ENCODE peak calls at places on chromosomes 1 and 21, in four cellular contexts. One of them, this sample, is unnamed.

GRCh38 chr21:46220275-46220810 is 8.2 kb downstream of the LSS start:
- DNase-seq in K562: no peak
- DNase-seq in GM12878: no peak
- DNase-seq in H1: no peak
- DNase-seq in this sample: no peak

GRCh38 chr1:150971583-150972416 is 2.8 kb downstream of the CERS2 start:
- DNase-seq in GM12878: no peak
- DNase-seq in K562: no peak
- DNase-seq in H1: peak; percentile 57
- DNase-seq in this sample: no peak

GRCh38 chr1:114342376-114342775 is 168.6 kb downstream of the TRIM33 start:
- DNase-seq in H1: peak; percentile 20
- DNase-seq in K562: no peak
- DNase-seq in GM12878: no peak
- DNase-seq in this sample: no peak

GRCh38 chr21:28674807-28675206 is 317.9 kb downstream of the LTN1 start:
- DNase-seq in GM12878: no peak
- DNase-seq in K562: no peak
- DNase-seq in H1: no peak
- DNase-seq in this sample: no peak

GRCh38 chr1:207393610-207394009 is 60.5 kb upstream of the CR2 start:
- DNase-seq in H1: no peak
- DNase-seq in K562: no peak
- DNase-seq in GM12878: no peak
- DNase-seq in this sample: peak; percentile 53

GRCh38 chr21:45319461-45320211 is 31.9 kb upstream of the POFUT2 start:
- DNase-seq in K562: no peak
- DNase-seq in GM12878: no peak
- DNase-seq in H1: no peak
- DNase-seq in this sample: no peak

GRCh38 chr1:117928881-117929339 is 511 bp downstream of the GDAP2 start:
- DNase-seq in K562: peak; percentile 60
- DNase-seq in GM12878: no peak
- DNase-seq in H1: peak; percentile 57
- DNase-seq in this sample: peak; percentile 39

GRCh38 chr1:241627453-241628329 is 12.5 kb downstream of the CHML start:
- DNase-seq in GM12878: peak; percentile 35
- DNase-seq in H1: no peak
- DNase-seq in K562: peak; percentile 47
- DNase-seq in this sample: peak; percentile 47

GRCh38 chr1:161706116-161706482 is 930 bp upstream of the FCRLA start:
- DNase-seq in H1: no peak
- DNase-seq in GM12878: no peak
- DNase-seq in K562: no peak
- DNase-seq in this sample: no peak

GRCh38 chr21:15003463-15004135 is 61.2 kb downstream of the NRIP1 start:
- DNase-seq in K562: no peak
- DNase-seq in H1: no peak
- DNase-seq in GM12878: no peak
- DNase-seq in this sample: no peak

GRCh38 chr1:2242814-2243725 is 15.0 kb downstream of the SKI start:
- DNase-seq in GM12878: no peak
- DNase-seq in H1: no peak
- DNase-seq in K562: no peak
- DNase-seq in this sample: no peak

GRCh38 chr1:30645807-30646206 is 77.6 kb downstream of the MATN1 start:
- DNase-seq in K562: no peak
- DNase-seq in GM12878: no peak
- DNase-seq in H1: no peak
- DNase-seq in this sample: peak; percentile 43

GRCh38 chr21:35071347-35071746 is 22.2 kb upstream of the RUNX1 start:
- DNase-seq in GM12878: no peak
- DNase-seq in H1: no peak
- DNase-seq in K562: no peak
- DNase-seq in this sample: no peak

GRCh38 chr1:19169642-19170041 is 40.4 kb downstream of the UBR4 start:
- DNase-seq in K562: no peak
- DNase-seq in GM12878: peak; percentile 55
- DNase-seq in H1: no peak
- DNase-seq in this sample: no peak

DNA sequence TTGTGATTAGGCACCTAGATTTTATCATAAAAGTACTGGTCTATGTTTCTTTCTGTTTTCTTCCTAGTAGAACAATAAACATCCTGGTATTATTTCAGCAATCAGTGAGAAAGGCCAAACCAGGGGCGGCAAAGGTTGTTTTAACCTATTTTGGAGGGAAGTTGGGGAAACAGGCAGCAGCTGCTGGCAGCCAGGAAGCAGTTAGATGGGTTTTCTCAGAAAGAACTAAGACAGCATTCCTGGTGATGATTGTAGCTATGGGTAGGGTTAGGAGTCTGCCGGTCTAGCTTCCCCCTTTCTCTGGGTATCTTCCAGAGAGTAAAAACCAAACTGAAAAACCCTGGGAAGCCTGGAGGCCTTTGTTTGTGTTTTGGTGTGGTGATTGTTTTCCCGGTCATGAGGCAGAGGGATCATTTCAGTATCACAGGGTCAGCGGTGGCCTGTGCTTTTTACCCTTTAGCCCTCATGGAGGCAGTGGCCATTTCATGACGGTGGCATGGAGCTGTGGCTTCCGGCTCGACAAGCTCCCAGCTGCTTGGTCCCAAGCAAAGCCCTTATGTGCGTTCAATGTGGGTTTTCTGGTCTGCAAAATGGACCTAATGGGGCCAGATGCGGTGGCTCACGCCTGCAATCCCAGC is 19.6 kb upstream of the TNFRSF1B start:
- DNase-seq in K562: no peak
- DNase-seq in H1: no peak
- DNase-seq in GM12878: no peak
- DNase-seq in this sample: no peak
- H3K4me1 ChIP-seq in K562: peaks cover 51% of the 10 kb centered on the region
- H3K4me1 ChIP-seq in H1: peaks cover 5% of the 10 kb centered on the region
- H3K4me1 ChIP-seq in GM12878: peaks cover 85% of the 10 kb centered on the region
- H3K4me1 ChIP-seq in this sample: peaks cover 30% of the 10 kb centered on the region

DNA sequence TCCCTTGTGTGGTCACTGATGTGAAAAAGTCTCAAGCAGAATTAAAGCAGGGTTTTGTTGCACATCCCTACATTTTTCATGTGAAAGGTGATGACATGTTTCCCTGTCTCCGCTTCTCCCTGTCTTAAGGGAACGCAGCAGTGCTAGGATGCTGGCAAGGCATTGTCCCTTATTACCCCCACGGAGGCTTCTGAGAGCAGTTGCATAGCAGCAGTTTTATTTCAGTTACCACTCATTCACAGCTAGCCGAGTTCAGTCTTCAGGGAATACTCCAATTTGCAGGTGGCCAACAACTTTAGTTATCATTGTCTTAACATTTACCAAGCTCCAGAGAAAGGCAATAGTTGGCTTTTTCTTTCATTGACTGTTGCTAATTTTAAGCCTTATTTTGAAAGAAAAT is 89.1 kb downstream of the CLEC20A start:
- DNase-seq in GM12878: no peak
- DNase-seq in H1: no peak
- DNase-seq in K562: no peak
- DNase-seq in this sample: no peak
- TF ChIP-seq EGR1 in GM12878: no peak
- TF ChIP-seq EGR1 in H1: no peak
- TF ChIP-seq EGR1 in K562: no peak
- TF ChIP-seq EGR1 in this sample: no peak

GRCh38 chr1:203627819-203628184 is 1.2 kb downstream of the ATP2B4 start:
- DNase-seq in K562: no peak
- DNase-seq in GM12878: no peak
- DNase-seq in H1: no peak
- DNase-seq in this sample: no peak
- H3K4me1 ChIP-seq in K562: peaks cover 50% of the 10 kb centered on the region
- H3K4me1 ChIP-seq in GM12878: peaks cover 28% of the 10 kb centered on the region
- H3K4me1 ChIP-seq in H1: peaks cover 25% of the 10 kb centered on the region
- H3K4me1 ChIP-seq in this sample: peaks cover 5% of the 10 kb centered on the region

GRCh38 chr1:40030528-40031135 is 9.9 kb upstream of the CAP1 start:
- DNase-seq in GM12878: no peak
- DNase-seq in H1: no peak
- DNase-seq in K562: no peak
- DNase-seq in this sample: no peak
- TF ChIP-seq EGR1 in GM12878: no peak
- TF ChIP-seq EGR1 in H1: no peak
- TF ChIP-seq EGR1 in K562: no peak
- TF ChIP-seq EGR1 in this sample: no peak

GRCh38 chr1:206040328-206040727 is 12.6 kb upstream of the RHEX start:
- DNase-seq in GM12878: no peak
- DNase-seq in K562: no peak
- DNase-seq in H1: peak; percentile 32
- DNase-seq in this sample: no peak
- H3K4me1 ChIP-seq in GM12878: peaks cover 49% of the 10 kb centered on the region
- H3K4me1 ChIP-seq in K562: no peaks in the 10 kb centered on the region
- H3K4me1 ChIP-seq in H1: peaks cover 9% of the 10 kb centered on the region
- H3K4me1 ChIP-seq in this sample: no peaks in the 10 kb centered on the region

GRCh38 chr1:216944864-216945505 is 221.8 kb upstream of the ESRRG start:
- DNase-seq in GM12878: no peak
- DNase-seq in K562: no peak
- DNase-seq in H1: no peak
- DNase-seq in this sample: no peak

DNA sequence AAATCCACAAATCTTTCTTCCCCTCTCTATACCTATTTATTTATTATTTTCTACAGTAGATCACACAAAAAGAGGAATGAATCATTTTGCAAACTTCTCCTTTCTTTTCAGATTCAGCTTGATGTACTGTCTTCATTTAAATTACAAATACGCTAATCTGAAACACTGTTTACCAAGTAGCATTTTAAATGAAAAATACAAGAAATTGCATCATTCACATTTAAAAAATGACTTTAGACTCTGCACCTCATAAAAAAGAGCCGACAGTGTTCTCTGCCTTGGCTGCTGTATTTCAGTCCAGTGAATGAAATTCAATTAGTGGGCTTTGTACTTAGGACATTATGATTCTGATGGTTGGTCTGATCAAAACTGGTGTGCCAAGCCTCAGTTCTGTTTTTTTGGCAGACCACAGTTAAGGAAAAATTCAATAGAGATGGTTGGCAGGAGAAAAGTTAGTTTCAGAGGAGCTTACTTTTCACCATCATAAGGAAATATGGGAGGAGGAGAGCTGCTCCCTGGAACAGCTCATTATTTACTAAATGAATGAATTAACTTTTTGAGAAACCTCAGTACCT is 222.4 kb upstream of the ESRRG start:
- DNase-seq in GM12878: no peak
- DNase-seq in H1: no peak
- DNase-seq in K562: no peak
- DNase-seq in this sample: no peak
- TF ChIP-seq EGR1 in GM12878: no peak
- TF ChIP-seq EGR1 in H1: no peak
- TF ChIP-seq EGR1 in K562: no peak
- TF ChIP-seq EGR1 in this sample: no peak

GRCh38 chr1:59427784-59428183 is 130.9 kb downstream of the FGGY start:
- DNase-seq in K562: no peak
- DNase-seq in H1: no peak
- DNase-seq in GM12878: no peak
- DNase-seq in this sample: no peak
- H3K4me1 ChIP-seq in K562: no peaks in the 10 kb centered on the region
- H3K4me1 ChIP-seq in H1: no peaks in the 10 kb centered on the region
- H3K4me1 ChIP-seq in GM12878: peaks cover 10% of the 10 kb centered on the region
- H3K4me1 ChIP-seq in this sample: peaks cover 11% of the 10 kb centered on the region

GRCh38 chr1:67830226-67830625 is 3.0 kb downstream of the GNG12 start:
- DNase-seq in H1: no peak
- DNase-seq in GM12878: no peak
- DNase-seq in K562: no peak
- DNase-seq in this sample: no peak

GRCh38 chr1:67831850-67832513 is 1.3 kb downstream of the GNG12 start:
- DNase-seq in K562: peak; percentile 42
- DNase-seq in H1: no peak
- DNase-seq in GM12878: no peak
- DNase-seq in this sample: peak; percentile 40

GRCh38 chr1:67832737-67833594 is at the start of gene GNG12:
- DNase-seq in H1: peak; percentile 88
- DNase-seq in K562: peak; percentile 68
- DNase-seq in GM12878: no peak
- DNase-seq in this sample: peak; percentile 51

GRCh38 chr1:67833595-67833926 is 294 bp upstream of the GNG12 start:
- DNase-seq in H1: no peak
- DNase-seq in GM12878: no peak
- DNase-seq in K562: no peak
- DNase-seq in this sample: no peak

DNA sequence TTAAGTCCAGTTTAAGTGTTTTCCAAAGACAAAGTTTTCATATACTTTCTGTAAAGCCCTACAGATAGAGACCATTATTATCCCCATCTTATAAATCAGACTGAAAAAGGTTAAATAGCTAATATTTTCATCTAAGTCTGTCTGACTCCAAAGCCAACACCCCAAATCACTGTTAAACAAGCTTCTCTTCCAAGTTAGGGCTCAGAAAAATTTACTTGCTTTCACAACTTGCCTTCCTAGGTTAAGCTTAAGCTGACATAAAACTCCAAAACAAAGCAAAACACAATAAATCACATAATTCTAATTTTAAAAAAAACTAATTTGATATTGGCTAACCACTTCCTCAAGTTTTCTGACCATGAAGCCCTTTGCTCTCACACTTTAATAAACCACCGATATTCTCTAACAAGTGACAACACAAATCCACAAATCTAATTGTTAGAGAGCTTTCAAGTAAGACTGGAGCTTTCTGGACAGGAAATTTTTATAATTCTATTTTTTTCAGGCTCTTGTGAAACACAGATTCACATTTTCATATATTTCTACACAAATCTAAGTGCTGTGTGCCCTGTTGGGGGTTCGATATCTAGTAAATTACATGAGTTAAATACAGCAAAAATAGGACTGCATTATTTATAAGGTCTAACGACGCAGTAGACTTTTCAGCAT is 2.2 kb downstream of the GNG12 start:
- DNase-seq in H1: no peak
- DNase-seq in K562: no peak
- DNase-seq in GM12878: no peak
- DNase-seq in this sample: no peak
- TF ChIP-seq EGR1 in H1: no peak
- TF ChIP-seq EGR1 in K562: no peak
- TF ChIP-seq EGR1 in GM12878: no peak
- TF ChIP-seq EGR1 in this sample: no peak